ENCODE peak calls at places on chromosomes 7 and 10, in nine cellular contexts. J, D, R, P, V, F, T, N and M are unnamed samples.

GRCh38 chr10:13376297-13376696 is 28.2 kb upstream of the SEPHS1 start:
- DNase-seq in T (no peak), R (no peak), F (no peak), P (no peak), J (no peak), N (no peak), V (no peak), D (no peak), M (no peak)

GRCh38 chr7:34939175-34939574 is 98.1 kb downstream of the DPY19L1 start:
- DNase-seq in P (no peak), D (no peak), J (peak), V (no peak), R (no peak), F (no peak), T (no peak), N (peak), M (peak)

GRCh38 chr7:2820508-2820934 is 23.6 kb downstream of the GNA12 start:
- DNase-seq in T (no peak), V (no peak), D (no peak), P (peak), R (no peak), J (peak), F (no peak), N (peak), M (peak)

GRCh38 chr10:83606275-83606674 is 533.0 kb upstream of the GHITM start:
- DNase-seq in V (no peak), D (no peak), P (no peak), J (no peak), T (no peak), F (no peak), R (no peak), N (no peak), M (no peak)

GRCh38 chr7:128888039-128888755 is 22.3 kb downstream of the KCP start:
- DNase-seq in D (no peak), T (no peak), F (no peak), J (no peak), V (no peak), N (no peak), P (peak), R (no peak), M (no peak)

GRCh38 chr10:114100848-114101741 is 57.4 kb downstream of the ADRB1 start:
- DNase-seq in F (no peak), P (peak), R (no peak), N (no peak), J (peak), T (no peak), V (no peak), D (no peak), M (no peak)

GRCh38 chr10:22228943-22229755 is 11.3 kb upstream of the EBLN1 start:
- DNase-seq in P (peak), N (peak), J (peak), R (peak), F (peak), D (peak), V (peak), T (peak), M (peak)

GRCh38 chr7:66921396-66921917 is 432 bp downstream of the TMEM248 start:
- DNase-seq in D (no peak), F (no peak), R (no peak), N (peak), V (no peak), P (peak), T (peak), J (peak), M (no peak)

GRCh38 chr10:132204781-132205473 is 18.2 kb downstream of the DPYSL4 start:
- DNase-seq in D (no peak), V (no peak), N (no peak), J (no peak), T (no peak), P (no peak), F (no peak), R (no peak), M (no peak)

GRCh38 chr10:75448166-75448565 is 16.7 kb downstream of the LRMDA start:
- DNase-seq in R (no peak), F (no peak), N (no peak), J (no peak), D (no peak), P (no peak), T (no peak), V (no peak), M (no peak)

GRCh38 chr10:6498771-6499170 is 81.3 kb downstream of the PRKCQ start:
- DNase-seq in R (no peak), V (peak), D (no peak), T (no peak), F (peak), J (peak), N (no peak), P (no peak), M (no peak)

GRCh38 chr10:19762026-19762425 is 54.2 kb upstream of the PLXDC2 start:
- DNase-seq in T (no peak), D (no peak), V (no peak), J (no peak), P (no peak), R (no peak), F (no peak), N (no peak), M (no peak)

GRCh38 chr10:85927952-85928677 is 438.5 kb downstream of the GRID1 start:
- DNase-seq in T (no peak), F (no peak), D (peak), J (no peak), R (peak), N (no peak), V (no peak), P (no peak), M (no peak)

GRCh38 chr10:43968961-43969360 is 320.3 kb upstream of the ZNF32 start:
- DNase-seq in D (no peak), J (no peak), V (no peak), R (no peak), P (peak), T (no peak), F (no peak), N (no peak), M (no peak)

GRCh38 chr10:20287951-20288350 is 471.7 kb downstream of the PLXDC2 start:
- DNase-seq in F (no peak), R (no peak), V (no peak), P (no peak), N (no peak), J (no peak), T (no peak), D (no peak), M (no peak)

GRCh38 chr10:70302292-70302691 is 18.5 kb upstream of the NPFFR1 start:
- DNase-seq in R (no peak), P (no peak), T (no peak), D (no peak), V (no peak), N (peak), J (no peak), F (no peak), M (peak)

GRCh38 chr10:24701447-24701846 is 22.2 kb downstream of the ARHGAP21 start:
- DNase-seq in V (no peak), J (no peak), F (no peak), T (peak), D (no peak), N (no peak), R (no peak), P (no peak), M (no peak)

GRCh38 chr7:132783824-132784223 is 207.6 kb upstream of the PLXNA4 start:
- DNase-seq in D (peak), P (no peak), N (peak), R (no peak), T (no peak), J (peak), F (no peak), V (no peak), M (peak)

GRCh38 chr7:95794917-95795515 is 22.7 kb downstream of the DYNC1I1 start:
- DNase-seq in D (no peak), T (no peak), F (no peak), N (no peak), J (peak), P (no peak), R (no peak), V (no peak), M (no peak)

GRCh38 chr7:155587486-155587885 is 41.1 kb upstream of the CNPY1 start:
- DNase-seq in F (no peak), R (no peak), D (no peak), V (no peak), T (no peak), P (peak), N (no peak), J (no peak), M (no peak)

GRCh38 chr7:49791089-49791741 is 17.8 kb downstream of the VWC2 start:
- DNase-seq in T (peak), F (no peak), P (no peak), V (no peak), R (no peak), N (no peak), J (no peak), D (no peak), M (no peak)

GRCh38 chr10:72235544-72236279 is 19.6 kb upstream of the ASCC1 start:
- DNase-seq in D (no peak), J (no peak), R (no peak), P (no peak), V (no peak), T (no peak), N (no peak), F (no peak), M (no peak)

GRCh38 chr7:469591-469961 is 50.1 kb downstream of the PDGFA start:
- DNase-seq in J (no peak), V (no peak), R (peak), D (no peak), F (no peak), N (no peak), T (no peak), P (peak), M (no peak)

GRCh38 chr10:123507298-123507697 is 158.9 kb upstream of the GPR26 start:
- DNase-seq in J (no peak), R (no peak), D (no peak), N (no peak), P (no peak), V (no peak), T (no peak), F (no peak), M (no peak)

GRCh38 chr10:60810437-60811182 is 32.3 kb downstream of the CDK1 start:
- DNase-seq in F (no peak), T (no peak), N (no peak), J (no peak), D (no peak), V (no peak), P (no peak), R (no peak), M (peak)

GRCh38 chr7:70570029-70570428 is 561.9 kb upstream of the GALNT17 start:
- DNase-seq in V (no peak), T (no peak), P (no peak), J (no peak), F (no peak), R (no peak), D (no peak), N (no peak), M (no peak)

GRCh38 chr7:130069179-130069977 is 956 bp upstream of the KLHDC10 start:
- DNase-seq in J (no peak), F (no peak), V (no peak), R (no peak), P (no peak), T (no peak), N (no peak), D (no peak), M (no peak)

GRCh38 chr10:48450233-48450810 is 143.8 kb downstream of the MAPK8 start:
- DNase-seq in J (no peak), P (no peak), D (no peak), R (peak), V (no peak), F (no peak), T (peak), N (no peak), M (no peak)